ENCODE peak calls at places on chromosome 13, in five cellular contexts. C is upper lobe of right lung, N is lung, U is esophagus muscularis mucosa, R is endothelial cell of umbilical vein. K is an unnamed sample.

GRCh38 chr13:40178130-40178529 is 488.3 kb downstream of the FOXO1 start:
- DNase-seq in N (no peak), U (no peak), C (no peak), R (no peak), K (no peak)

GRCh38 chr13:111882351-111882750 is 184.6 kb upstream of the SOX1 start:
- DNase-seq in U (peak; percentile 70), N (no peak), R (no peak), C (no peak), K (no peak)

GRCh38 chr13:46143239-46143701 is 38.4 kb upstream of the CPB2 start:
- DNase-seq in N (no peak), U (no peak), C (no peak), R (no peak), K (no peak)

GRCh38 chr13:112652512-112653458 is 37.1 kb upstream of the ATP11A start:
- DNase-seq in C (peak; percentile 30), R (no peak), U (no peak), N (no peak), K (no peak)

GRCh38 chr13:45367358-45367757 is 26.4 kb upstream of the TPT1 start:
- DNase-seq in C (peak; percentile 69), U (no peak), R (peak; percentile 79), N (peak; percentile 58), K (peak; percentile 91)

GRCh38 chr13:33611016-33611805 is 206.7 kb upstream of the RFC3 start:
- DNase-seq in U (peak; percentile 87), N (peak; percentile 38), C (no peak), R (peak; percentile 80), K (peak; percentile 53)

GRCh38 chr13:113722921-113723320 is 36.1 kb upstream of the TMEM255B start:
- DNase-seq in R (no peak), U (no peak), N (no peak), C (no peak), K (no peak)

GRCh38 chr13:114106526-114106925 is 25.9 kb downstream of the RASA3 start:
- DNase-seq in R (no peak), U (no peak), C (peak; percentile 35), N (no peak), K (no peak)

GRCh38 chr13:100532836-100533435 is 55.7 kb downstream of the GGACT start:
- DNase-seq in R (no peak), C (no peak), U (no peak), N (no peak), K (no peak)

GRCh38 chr13:32446778-32447465 is 19.0 kb upstream of the N4BP2L1 start:
- DNase-seq in R (no peak), C (no peak), U (no peak), N (no peak), K (no peak)

GRCh38 chr13:57633950-57634828 is 2.6 kb downstream of the PCDH17 start:
- DNase-seq in R (peak; percentile 36), C (peak; percentile 62), N (no peak), U (no peak), K (no peak)

GRCh38 chr13:113404723-113405471 is 41.0 kb upstream of the GRTP1 start:
- DNase-seq in C (peak; percentile 60), R (no peak), N (no peak), U (no peak), K (no peak)

GRCh38 chr13:57858376-57858775 is 226.8 kb downstream of the PCDH17 start:
- DNase-seq in R (no peak), N (no peak), C (no peak), U (no peak), K (no peak)

GRCh38 chr13:24168980-24169379 is 8.5 kb downstream of the SPATA13 start:
- DNase-seq in U (no peak), C (no peak), R (no peak), N (no peak), K (no peak)

GRCh38 chr13:25882732-25883357 is 169.0 kb downstream of the SHISA2 start:
- DNase-seq in U (no peak), C (no peak), N (no peak), R (no peak), K (no peak)

GRCh38 chr13:113153810-113154748 is 4.4 kb upstream of the PROZ start:
- DNase-seq in C (peak; percentile 86), R (peak; percentile 62), U (peak; percentile 95), N (peak; percentile 75), K (peak; percentile 38)

GRCh38 chr13:49444517-49445395 is 682 bp downstream of the SETDB2 start:
- DNase-seq in R (no peak), U (no peak), N (no peak), C (no peak), K (no peak)

GRCh38 chr13:110285991-110286923 is 20.7 kb downstream of the COL4A1 start:
- DNase-seq in U (no peak), R (no peak), C (no peak), N (no peak), K (no peak)

GRCh38 chr13:23796546-23796945 is 92.7 kb downstream of the MIPEP start:
- DNase-seq in R (no peak), U (no peak), N (no peak), C (no peak), K (peak; percentile 41)

GRCh38 chr13:44573790-44574465 is 2.2 kb downstream of the TSC22D1 start:
- DNase-seq in U (no peak), R (peak; percentile 16), N (no peak), C (no peak), K (peak; percentile 65)

GRCh38 chr13:113448885-113449692 is 4.2 kb downstream of the ADPRHL1 start:
- DNase-seq in R (no peak), C (peak; percentile 78), N (peak; percentile 77), U (no peak), K (no peak)

GRCh38 chr13:59687028-59687427 is 476.7 kb downstream of the DIAPH3 start:
- DNase-seq in U (no peak), C (no peak), R (no peak), N (no peak), K (no peak)

GRCh38 chr13:67101730-67102467 is 128.2 kb downstream of the PCDH9 start:
- DNase-seq in N (no peak), C (no peak), R (no peak), U (no peak), K (no peak)
- H3K27ac ChIP-seq in N (no peak overlapping the region), C (no peak overlapping the region), R (no peak overlapping the region), U (peak overlapping the region; percentile 45), K (no peak overlapping the region)

GRCh38 chr13:30743319-30744055 is 8.1 kb downstream of the ALOX5AP start:
- DNase-seq in N (peak; percentile 44), C (no peak), R (peak; percentile 89), U (no peak), K (peak; percentile 99)

GRCh38 chr13:30744056-30744684 is 8.8 kb downstream of the ALOX5AP start:
- DNase-seq in C (peak; percentile 67), R (peak; percentile 36), N (peak; percentile 63), U (no peak), K (peak; percentile 65)

GRCh38 chr13:30745917-30746686 is 10.8 kb downstream of the ALOX5AP start:
- DNase-seq in C (no peak), N (no peak), R (peak; percentile 81), U (no peak), K (no peak)

GRCh38 chr13:30742896-30743295 is 7.6 kb downstream of the ALOX5AP start:
- DNase-seq in C (no peak), R (no peak), U (no peak), N (no peak), K (no peak)

DNA sequence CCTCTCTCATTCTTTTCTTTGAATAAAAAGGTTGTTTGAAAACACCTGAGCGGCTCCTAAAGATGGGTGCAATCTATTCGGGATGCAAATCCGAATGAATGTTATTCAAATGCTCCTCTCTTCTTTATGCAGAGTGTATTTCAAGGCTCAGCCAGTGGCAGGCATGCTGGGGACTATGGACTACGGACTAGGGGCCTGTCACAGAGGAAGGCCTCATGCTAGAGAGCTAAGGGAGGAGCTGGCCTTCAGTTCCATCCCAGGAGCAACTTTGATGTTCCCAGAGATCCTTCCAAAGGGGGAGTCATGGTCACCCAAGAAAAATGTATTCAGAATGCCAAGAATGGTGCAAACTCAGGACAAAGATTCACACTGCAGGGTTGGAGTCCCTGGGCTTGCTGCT is 9.3 kb downstream of the ALOX5AP start:
- DNase-seq in R (no peak), N (no peak), U (no peak), C (no peak), K (no peak)
- H3K4me3 ChIP-seq in R (no peak overlapping the region), N (no peak overlapping the region), U (no peak overlapping the region), C (no peak overlapping the region), K (no peak overlapping the region)

GRCh38 chr13:30892966-30893365 is 13.1 kb upstream of the MEDAG start:
- DNase-seq in R (no peak), U (no peak), C (no peak), N (no peak), K (peak; percentile 83)
- TF ChIP-seq CTCF in R (peak; percentile 47), U (peak; percentile 36), C (peak; percentile 31), N (no peak), K (peak; percentile 83)

DNA sequence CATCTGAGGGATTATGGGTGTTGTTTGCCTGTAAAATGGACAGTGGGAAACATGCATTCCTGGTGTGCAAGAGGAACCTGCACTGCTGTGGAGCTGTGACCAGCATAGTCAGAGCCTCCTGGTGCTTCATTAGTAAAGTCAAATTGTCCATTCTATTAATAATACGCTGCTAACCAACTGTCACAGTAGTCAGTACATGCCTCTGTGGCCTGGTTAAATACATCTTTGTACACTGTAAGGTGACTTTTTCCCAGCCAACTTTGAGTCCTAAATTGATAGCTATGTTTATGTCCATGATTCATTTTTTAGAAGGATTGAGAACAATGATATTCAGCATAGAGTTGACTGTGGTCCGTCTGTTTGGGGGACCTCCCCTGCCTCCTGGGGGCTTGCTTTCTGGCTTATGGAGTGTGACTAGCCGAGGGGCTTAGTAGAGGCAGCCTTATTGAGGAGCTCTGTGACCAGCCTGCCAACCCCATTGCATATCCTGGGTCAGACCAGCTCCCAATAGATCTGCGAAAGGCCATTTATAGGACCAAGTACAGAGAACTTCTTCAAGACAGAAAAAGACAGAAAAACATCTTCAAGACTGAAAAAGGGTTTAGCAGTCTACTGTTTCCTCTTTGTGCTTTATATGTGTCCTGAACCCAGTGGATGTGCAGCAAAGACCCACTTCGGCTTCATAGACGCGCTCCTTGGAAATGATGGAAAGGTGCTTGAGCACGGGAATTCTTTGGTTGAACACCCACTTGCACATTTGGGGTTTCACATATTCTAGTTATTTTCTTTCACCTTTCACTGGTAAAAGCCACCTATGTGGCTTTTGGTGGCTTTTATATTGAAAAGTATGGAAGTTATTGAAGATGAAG is 4.3 kb downstream of the GPR183 start:
- DNase-seq in R (no peak), N (no peak), C (no peak), U (no peak), K (no peak)
- H3K27ac ChIP-seq in R (no peak overlapping the region), N (no peak overlapping the region), C (no peak overlapping the region), U (peak overlapping the region; percentile 59), K (no peak overlapping the region)

GRCh38 chr13:96994030-96994848 is at the start of gene OXGR1:
- DNase-seq in U (no peak), C (no peak), N (no peak), R (no peak), K (no peak)
- H3K4me3 ChIP-seq in U (peak within 1 kb of the TSS; percentile 66), C (peak within 1 kb of the TSS; percentile 46), N (no peak within 1 kb of the TSS), R (no peak within 1 kb of the TSS), K (peak within 1 kb of the TSS; percentile 47)